ENCODE peak calls at places on chromosome 21, in seven cellular contexts. One of them, this sample, is unnamed.
A peak's percentile ranks its signal among the peaks of the same experiment; 100 is the strongest.

GRCh38 chr21:35358008-35358407 is 308.9 kb upstream of the RUNX1 start:
- DNase-seq in kidney: no peak
- DNase-seq in hepatocyte: no peak
- DNase-seq in astrocyte: no peak
- DNase-seq in cardiac muscle cell: no peak
- DNase-seq in mesendoderm: no peak
- DNase-seq in tibial artery: no peak
- DNase-seq in this sample: no peak

GRCh38 chr21:21268061-21268471 is 269.9 kb downstream of the NCAM2 start:
- DNase-seq in kidney: no peak
- DNase-seq in tibial artery: no peak
- DNase-seq in cardiac muscle cell: no peak
- DNase-seq in astrocyte: peak; percentile 60
- DNase-seq in hepatocyte: no peak
- DNase-seq in mesendoderm: peak; percentile 1
- DNase-seq in this sample: no peak

GRCh38 chr21:15653710-15654109 is 76.1 kb upstream of the USP25 start:
- DNase-seq in kidney: no peak
- DNase-seq in astrocyte: no peak
- DNase-seq in cardiac muscle cell: no peak
- DNase-seq in hepatocyte: no peak
- DNase-seq in tibial artery: no peak
- DNase-seq in mesendoderm: no peak
- DNase-seq in this sample: no peak

GRCh38 chr21:29163381-29164115 is 33.1 kb downstream of the MAP3K7CL start:
- DNase-seq in tibial artery: no peak
- DNase-seq in kidney: no peak
- DNase-seq in hepatocyte: no peak
- DNase-seq in mesendoderm: no peak
- DNase-seq in astrocyte: no peak
- DNase-seq in cardiac muscle cell: no peak
- DNase-seq in this sample: no peak

GRCh38 chr21:35108887-35109286 is 59.8 kb upstream of the RUNX1 start:
- DNase-seq in kidney: no peak
- DNase-seq in tibial artery: no peak
- DNase-seq in astrocyte: no peak
- DNase-seq in mesendoderm: no peak
- DNase-seq in cardiac muscle cell: no peak
- DNase-seq in hepatocyte: no peak
- DNase-seq in this sample: no peak

GRCh38 chr21:23316190-23316589 is 2291.1 kb downstream of the MRPL39 start:
- DNase-seq in astrocyte: no peak
- DNase-seq in tibial artery: no peak
- DNase-seq in cardiac muscle cell: no peak
- DNase-seq in kidney: no peak
- DNase-seq in mesendoderm: no peak
- DNase-seq in hepatocyte: no peak
- DNase-seq in this sample: no peak

GRCh38 chr21:40404319-40404906 is 442.5 kb downstream of the DSCAM start:
- DNase-seq in cardiac muscle cell: no peak
- DNase-seq in hepatocyte: peak; percentile 82
- DNase-seq in kidney: no peak
- DNase-seq in tibial artery: no peak
- DNase-seq in mesendoderm: no peak
- DNase-seq in astrocyte: peak; percentile 0
- DNase-seq in this sample: no peak

GRCh38 chr21:42239973-42240372 is 21.0 kb downstream of the ABCG1 start:
- DNase-seq in hepatocyte: no peak
- DNase-seq in cardiac muscle cell: no peak
- DNase-seq in mesendoderm: no peak
- DNase-seq in kidney: no peak
- DNase-seq in tibial artery: no peak
- DNase-seq in astrocyte: no peak
- DNase-seq in this sample: no peak

GRCh38 chr21:42304556-42305454 is 10.4 kb downstream of the TFF3 start:
- DNase-seq in cardiac muscle cell: no peak
- DNase-seq in tibial artery: peak; percentile 9
- DNase-seq in hepatocyte: no peak
- DNase-seq in astrocyte: no peak
- DNase-seq in mesendoderm: no peak
- DNase-seq in kidney: peak; percentile 57
- DNase-seq in this sample: no peak

GRCh38 chr21:21624674-21625073 is 626.5 kb downstream of the NCAM2 start:
- DNase-seq in mesendoderm: no peak
- DNase-seq in tibial artery: no peak
- DNase-seq in hepatocyte: no peak
- DNase-seq in kidney: no peak
- DNase-seq in astrocyte: peak; percentile 87
- DNase-seq in cardiac muscle cell: no peak
- DNase-seq in this sample: no peak

GRCh38 chr21:45289655-45290515 is 2.2 kb upstream of the POFUT2 start:
- DNase-seq in cardiac muscle cell: peak; percentile 34
- DNase-seq in tibial artery: peak; percentile 17
- DNase-seq in mesendoderm: peak; percentile 56
- DNase-seq in hepatocyte: peak; percentile 2
- DNase-seq in astrocyte: no peak
- DNase-seq in kidney: no peak
- DNase-seq in this sample: no peak
- H3K4me1 ChIP-seq in cardiac muscle cell: peaks cover 30% of the 10 kb centered on the region
- H3K4me1 ChIP-seq in tibial artery: peaks cover 10% of the 10 kb centered on the region
- H3K4me1 ChIP-seq in mesendoderm: peaks cover under 1% of the 10 kb centered on the region
- H3K4me1 ChIP-seq in hepatocyte: peaks cover 39% of the 10 kb centered on the region
- H3K4me1 ChIP-seq in astrocyte: peaks cover 42% of the 10 kb centered on the region
- H3K4me1 ChIP-seq in kidney: peaks cover 23% of the 10 kb centered on the region
- H3K4me1 ChIP-seq in this sample: peaks cover 8% of the 10 kb centered on the region

GRCh38 chr21:36904093-36904666 is 62.3 kb downstream of the HLCS start:
- DNase-seq in mesendoderm: no peak
- DNase-seq in cardiac muscle cell: no peak
- DNase-seq in tibial artery: no peak
- DNase-seq in hepatocyte: no peak
- DNase-seq in astrocyte: no peak
- DNase-seq in kidney: no peak
- DNase-seq in this sample: no peak

GRCh38 chr21:36902793-36903192 is 63.7 kb downstream of the HLCS start:
- DNase-seq in kidney: no peak
- DNase-seq in astrocyte: peak; percentile 53
- DNase-seq in mesendoderm: no peak
- DNase-seq in cardiac muscle cell: peak; percentile 14
- DNase-seq in tibial artery: no peak
- DNase-seq in hepatocyte: no peak
- DNase-seq in this sample: no peak

GRCh38 chr21:36901575-36901974 is 64.9 kb downstream of the HLCS start:
- DNase-seq in kidney: no peak
- DNase-seq in mesendoderm: no peak
- DNase-seq in tibial artery: no peak
- DNase-seq in hepatocyte: no peak
- DNase-seq in astrocyte: no peak
- DNase-seq in cardiac muscle cell: no peak
- DNase-seq in this sample: no peak

GRCh38 chr21:36902331-36902730 is 64.1 kb downstream of the HLCS start:
- DNase-seq in kidney: no peak
- DNase-seq in hepatocyte: no peak
- DNase-seq in mesendoderm: no peak
- DNase-seq in cardiac muscle cell: no peak
- DNase-seq in astrocyte: no peak
- DNase-seq in tibial artery: no peak
- DNase-seq in this sample: no peak
- H3K27ac ChIP-seq in kidney: no peak overlapping the region
- H3K27ac ChIP-seq in hepatocyte: no peak overlapping the region
- H3K27ac ChIP-seq in mesendoderm: no peak overlapping the region
- H3K27ac ChIP-seq in cardiac muscle cell: no peak overlapping the region
- H3K27ac ChIP-seq in astrocyte: no peak overlapping the region
- H3K27ac ChIP-seq in tibial artery: no peak overlapping the region
- H3K27ac ChIP-seq in this sample: no peak overlapping the region

DNA sequence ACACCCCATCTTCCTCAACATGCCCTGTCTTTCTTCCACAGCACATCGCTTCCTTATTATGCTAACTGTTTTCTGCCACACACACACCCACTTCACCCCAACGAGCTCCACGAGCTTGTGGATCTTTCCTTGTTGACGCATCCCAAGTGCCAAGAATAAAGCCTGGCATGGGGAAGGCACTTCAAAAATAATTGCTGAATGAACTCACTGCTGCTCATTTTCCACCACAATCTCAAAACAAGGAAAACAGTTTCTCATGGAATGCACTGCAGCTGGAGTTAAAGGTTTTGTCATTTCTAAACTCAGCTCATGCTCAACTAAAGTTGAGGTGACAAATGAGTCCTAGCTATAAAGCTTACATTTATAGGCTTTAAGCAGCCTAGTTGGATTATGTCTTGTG is 86.0 kb downstream of the TIAM1 start:
- DNase-seq in tibial artery: no peak
- DNase-seq in astrocyte: no peak
- DNase-seq in hepatocyte: no peak
- DNase-seq in mesendoderm: no peak
- DNase-seq in kidney: no peak
- DNase-seq in cardiac muscle cell: no peak
- DNase-seq in this sample: no peak
- H3K4me1 ChIP-seq in tibial artery: no peaks in the 10 kb centered on the region
- H3K4me1 ChIP-seq in astrocyte: peaks cover 6% of the 10 kb centered on the region
- H3K4me1 ChIP-seq in hepatocyte: no peaks in the 10 kb centered on the region
- H3K4me1 ChIP-seq in mesendoderm: peaks cover 3% of the 10 kb centered on the region
- H3K4me1 ChIP-seq in kidney: no peaks in the 10 kb centered on the region
- H3K4me1 ChIP-seq in cardiac muscle cell: no peaks in the 10 kb centered on the region
- H3K4me1 ChIP-seq in this sample: peaks cover 2% of the 10 kb centered on the region

GRCh38 chr21:38491536-38491935 is 6.7 kb downstream of the ERG start:
- DNase-seq in cardiac muscle cell: no peak
- DNase-seq in tibial artery: no peak
- DNase-seq in mesendoderm: no peak
- DNase-seq in astrocyte: no peak
- DNase-seq in kidney: no peak
- DNase-seq in hepatocyte: no peak
- DNase-seq in this sample: no peak

GRCh38 chr21:38492002-38492401 is 6.3 kb downstream of the ERG start:
- DNase-seq in tibial artery: no peak
- DNase-seq in mesendoderm: no peak
- DNase-seq in astrocyte: no peak
- DNase-seq in cardiac muscle cell: no peak
- DNase-seq in hepatocyte: no peak
- DNase-seq in kidney: no peak
- DNase-seq in this sample: no peak

GRCh38 chr21:38489283-38489677 is 9.0 kb downstream of the ERG start:
- DNase-seq in mesendoderm: no peak
- DNase-seq in astrocyte: no peak
- DNase-seq in cardiac muscle cell: no peak
- DNase-seq in tibial artery: no peak
- DNase-seq in kidney: no peak
- DNase-seq in hepatocyte: peak; percentile 33
- DNase-seq in this sample: no peak

GRCh38 chr21:38489729-38490128 is 8.5 kb downstream of the ERG start:
- DNase-seq in kidney: no peak
- DNase-seq in mesendoderm: no peak
- DNase-seq in tibial artery: no peak
- DNase-seq in cardiac muscle cell: no peak
- DNase-seq in astrocyte: no peak
- DNase-seq in hepatocyte: no peak
- DNase-seq in this sample: no peak

DNA sequence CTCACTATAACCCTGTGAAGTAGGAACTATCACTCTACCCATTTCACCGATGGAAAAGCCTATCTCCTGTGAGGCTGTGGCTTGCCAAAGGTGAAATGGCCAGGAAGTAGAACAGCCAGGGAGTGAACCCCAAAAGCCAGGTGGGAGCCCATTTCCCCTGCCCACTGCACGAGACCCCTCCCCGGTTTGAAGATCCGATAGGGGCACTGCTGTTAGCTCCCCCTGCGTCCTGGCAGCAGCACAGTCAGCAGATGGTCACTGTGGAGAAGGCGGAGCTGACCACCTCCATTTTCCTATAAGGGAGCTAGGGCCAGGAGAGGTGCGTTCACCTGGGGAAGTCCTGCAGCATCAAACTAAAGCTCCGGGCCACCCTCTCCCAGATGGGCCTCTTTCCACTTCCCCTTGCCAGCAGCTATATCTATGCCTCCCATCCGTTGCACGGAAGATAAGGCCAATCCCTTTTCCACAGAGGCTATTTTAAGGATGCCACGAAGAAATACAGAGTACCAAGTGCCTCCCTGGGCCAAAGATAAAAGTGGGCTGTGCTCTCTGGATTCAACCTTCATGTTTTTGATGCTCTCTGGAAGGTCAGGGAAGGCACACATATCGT is 7.8 kb downstream of the ERG start:
- DNase-seq in kidney: no peak
- DNase-seq in tibial artery: no peak
- DNase-seq in cardiac muscle cell: no peak
- DNase-seq in hepatocyte: no peak
- DNase-seq in astrocyte: no peak
- DNase-seq in mesendoderm: no peak
- DNase-seq in this sample: no peak
- H3K27ac ChIP-seq in kidney: no peak overlapping the region
- H3K27ac ChIP-seq in tibial artery: peak overlapping the region; percentile 65
- H3K27ac ChIP-seq in cardiac muscle cell: no peak overlapping the region
- H3K27ac ChIP-seq in hepatocyte: peak overlapping the region; percentile 77
- H3K27ac ChIP-seq in astrocyte: no peak overlapping the region
- H3K27ac ChIP-seq in mesendoderm: no peak overlapping the region
- H3K27ac ChIP-seq in this sample: no peak overlapping the region

GRCh38 chr21:38956791-38957571 is 151.3 kb downstream of the ETS2 start:
- DNase-seq in kidney: no peak
- DNase-seq in astrocyte: peak; percentile 18
- DNase-seq in tibial artery: no peak
- DNase-seq in hepatocyte: peak; percentile 50
- DNase-seq in cardiac muscle cell: peak; percentile 86
- DNase-seq in mesendoderm: no peak
- DNase-seq in this sample: no peak

GRCh38 chr21:38958940-38959685 is 153.4 kb downstream of the ETS2 start:
- DNase-seq in kidney: peak; percentile 80
- DNase-seq in hepatocyte: peak; percentile 71
- DNase-seq in astrocyte: peak; percentile 55
- DNase-seq in mesendoderm: no peak
- DNase-seq in cardiac muscle cell: no peak
- DNase-seq in tibial artery: peak; percentile 29
- DNase-seq in this sample: no peak

GRCh38 chr21:38957575-38958340 is 152.0 kb downstream of the ETS2 start:
- DNase-seq in astrocyte: no peak
- DNase-seq in kidney: no peak
- DNase-seq in mesendoderm: no peak
- DNase-seq in hepatocyte: no peak
- DNase-seq in tibial artery: no peak
- DNase-seq in cardiac muscle cell: no peak
- DNase-seq in this sample: no peak

GRCh38 chr21:38960251-38960650 is 154.5 kb downstream of the ETS2 start:
- DNase-seq in hepatocyte: no peak
- DNase-seq in astrocyte: no peak
- DNase-seq in cardiac muscle cell: no peak
- DNase-seq in mesendoderm: no peak
- DNase-seq in tibial artery: no peak
- DNase-seq in kidney: peak; percentile 8
- DNase-seq in this sample: no peak

DNA sequence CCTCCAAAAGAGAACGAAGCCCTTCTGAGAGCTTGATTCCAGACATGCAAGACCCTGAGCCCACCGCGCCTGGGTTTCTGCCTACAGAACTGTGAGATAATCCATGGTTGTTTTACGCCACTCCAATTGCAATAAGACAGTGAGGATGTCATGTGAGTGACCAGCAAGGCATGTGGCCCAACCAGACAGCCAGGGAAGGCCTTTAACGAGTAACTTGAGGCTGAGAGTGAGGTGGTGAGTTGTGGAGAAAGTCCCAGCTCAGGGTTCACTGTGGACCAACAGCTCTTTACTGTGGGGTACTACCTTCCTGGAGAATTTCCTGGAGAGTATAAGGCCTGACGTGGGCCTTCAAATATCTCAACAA is 153.9 kb downstream of the ETS2 start:
- DNase-seq in mesendoderm: no peak
- DNase-seq in hepatocyte: peak; percentile 36
- DNase-seq in kidney: no peak
- DNase-seq in astrocyte: no peak
- DNase-seq in tibial artery: no peak
- DNase-seq in cardiac muscle cell: no peak
- DNase-seq in this sample: no peak
- H3K4me1 ChIP-seq in mesendoderm: no peaks in the 10 kb centered on the region
- H3K4me1 ChIP-seq in hepatocyte: peaks cover 57% of the 10 kb centered on the region
- H3K4me1 ChIP-seq in kidney: peaks cover 27% of the 10 kb centered on the region
- H3K4me1 ChIP-seq in astrocyte: peaks cover 30% of the 10 kb centered on the region
- H3K4me1 ChIP-seq in tibial artery: no peaks in the 10 kb centered on the region
- H3K4me1 ChIP-seq in cardiac muscle cell: peaks cover 50% of the 10 kb centered on the region
- H3K4me1 ChIP-seq in this sample: no peaks in the 10 kb centered on the region

This sample was measured in iPS DF 6.9.